ENCODE peak calls at places on chromosomes 4 and X, in four cellular contexts. One of them, this sample, is unnamed.

GRCh38 chr4:169342906-169343560 is 72.3 kb upstream of the SH3RF1 start:
- DNase-seq in left colon: no peak
- DNase-seq in activated naive CD8-positive, alpha-beta T cell treated with anti-CD3 and anti-CD28 coated beads, Interleukin-2, amount 50 U/mL, for 24 hours: no peak
- DNase-seq in tibial artery: no peak
- DNase-seq in this sample: no peak

GRCh38 chr4:171308661-171309060 is 504.5 kb upstream of the GALNTL6 start:
- DNase-seq in activated naive CD8-positive, alpha-beta T cell treated with anti-CD3 and anti-CD28 coated beads, Interleukin-2, amount 50 U/mL, for 24 hours: no peak
- DNase-seq in tibial artery: no peak
- DNase-seq in left colon: no peak
- DNase-seq in this sample: no peak

GRCh38 chrX:54495814-54496516 is at the start of gene FGD1:
- DNase-seq in left colon: peak; percentile 68
- DNase-seq in tibial artery: peak; percentile 86
- DNase-seq in activated naive CD8-positive, alpha-beta T cell treated with anti-CD3 and anti-CD28 coated beads, Interleukin-2, amount 50 U/mL, for 24 hours: peak; percentile 52
- DNase-seq in this sample: peak; percentile 52

GRCh38 chrX:117851025-117851424 is 265.6 kb downstream of the KLHL13 start:
- DNase-seq in activated naive CD8-positive, alpha-beta T cell treated with anti-CD3 and anti-CD28 coated beads, Interleukin-2, amount 50 U/mL, for 24 hours: no peak
- DNase-seq in tibial artery: no peak
- DNase-seq in left colon: no peak
- DNase-seq in this sample: no peak

GRCh38 chr4:18077808-18078207 is 56.3 kb upstream of the LCORL start:
- DNase-seq in left colon: no peak
- DNase-seq in activated naive CD8-positive, alpha-beta T cell treated with anti-CD3 and anti-CD28 coated beads, Interleukin-2, amount 50 U/mL, for 24 hours: no peak
- DNase-seq in tibial artery: no peak
- DNase-seq in this sample: no peak

GRCh38 chrX:10110984-10111363 is 45.8 kb upstream of the CLCN4 start:
- DNase-seq in tibial artery: no peak
- DNase-seq in activated naive CD8-positive, alpha-beta T cell treated with anti-CD3 and anti-CD28 coated beads, Interleukin-2, amount 50 U/mL, for 24 hours: peak; percentile 59
- DNase-seq in left colon: no peak
- DNase-seq in this sample: no peak

GRCh38 chr4:67727124-67727850 is 26.3 kb upstream of the UBA6 start:
- DNase-seq in left colon: no peak
- DNase-seq in tibial artery: no peak
- DNase-seq in activated naive CD8-positive, alpha-beta T cell treated with anti-CD3 and anti-CD28 coated beads, Interleukin-2, amount 50 U/mL, for 24 hours: no peak
- DNase-seq in this sample: no peak

GRCh38 chr4:39342731-39343130 is 23.4 kb downstream of the RFC1 start:
- DNase-seq in activated naive CD8-positive, alpha-beta T cell treated with anti-CD3 and anti-CD28 coated beads, Interleukin-2, amount 50 U/mL, for 24 hours: no peak
- DNase-seq in left colon: no peak
- DNase-seq in tibial artery: no peak
- DNase-seq in this sample: no peak

GRCh38 chr4:114037981-114038380 is 58.5 kb upstream of the ARSJ start:
- DNase-seq in left colon: no peak
- DNase-seq in activated naive CD8-positive, alpha-beta T cell treated with anti-CD3 and anti-CD28 coated beads, Interleukin-2, amount 50 U/mL, for 24 hours: no peak
- DNase-seq in tibial artery: no peak
- DNase-seq in this sample: no peak

GRCh38 chrX:72080150-72080549 is 51.6 kb downstream of the RTL5 start:
- DNase-seq in left colon: no peak
- DNase-seq in tibial artery: no peak
- DNase-seq in activated naive CD8-positive, alpha-beta T cell treated with anti-CD3 and anti-CD28 coated beads, Interleukin-2, amount 50 U/mL, for 24 hours: no peak
- DNase-seq in this sample: no peak

GRCh38 chrX:115350696-115351408 is 61.3 kb downstream of the LUZP4 start:
- DNase-seq in activated naive CD8-positive, alpha-beta T cell treated with anti-CD3 and anti-CD28 coated beads, Interleukin-2, amount 50 U/mL, for 24 hours: no peak
- DNase-seq in tibial artery: no peak
- DNase-seq in left colon: no peak
- DNase-seq in this sample: no peak

GRCh38 chr4:17447056-17447455 is 64.8 kb downstream of the QDPR start:
- DNase-seq in activated naive CD8-positive, alpha-beta T cell treated with anti-CD3 and anti-CD28 coated beads, Interleukin-2, amount 50 U/mL, for 24 hours: no peak
- DNase-seq in tibial artery: no peak
- DNase-seq in left colon: no peak
- DNase-seq in this sample: no peak

GRCh38 chrX:21528076-21528475 is 130.1 kb downstream of the KLHL34 start:
- DNase-seq in activated naive CD8-positive, alpha-beta T cell treated with anti-CD3 and anti-CD28 coated beads, Interleukin-2, amount 50 U/mL, for 24 hours: no peak
- DNase-seq in left colon: no peak
- DNase-seq in tibial artery: no peak
- DNase-seq in this sample: no peak

GRCh38 chrX:51420610-51421009 is 75.8 kb downstream of the NUDT11 start:
- DNase-seq in tibial artery: no peak
- DNase-seq in activated naive CD8-positive, alpha-beta T cell treated with anti-CD3 and anti-CD28 coated beads, Interleukin-2, amount 50 U/mL, for 24 hours: peak; percentile 5
- DNase-seq in left colon: no peak
- DNase-seq in this sample: peak; percentile 17

GRCh38 chr4:164438321-164438720 is 315.6 kb upstream of the SMIM31 start:
- DNase-seq in activated naive CD8-positive, alpha-beta T cell treated with anti-CD3 and anti-CD28 coated beads, Interleukin-2, amount 50 U/mL, for 24 hours: no peak
- DNase-seq in left colon: no peak
- DNase-seq in tibial artery: no peak
- DNase-seq in this sample: no peak

GRCh38 chr4:131091896-131092295 is 1995.9 kb downstream of the C4orf33 start:
- DNase-seq in left colon: no peak
- DNase-seq in tibial artery: no peak
- DNase-seq in activated naive CD8-positive, alpha-beta T cell treated with anti-CD3 and anti-CD28 coated beads, Interleukin-2, amount 50 U/mL, for 24 hours: no peak
- DNase-seq in this sample: no peak

GRCh38 chr4:149790172-149790907 is 25.3 kb downstream of the IQCM start:
- DNase-seq in activated naive CD8-positive, alpha-beta T cell treated with anti-CD3 and anti-CD28 coated beads, Interleukin-2, amount 50 U/mL, for 24 hours: no peak
- DNase-seq in tibial artery: no peak
- DNase-seq in left colon: no peak
- DNase-seq in this sample: no peak

GRCh38 chrX:99750721-99751120 is 659.4 kb downstream of the PCDH19 start:
- DNase-seq in tibial artery: no peak
- DNase-seq in left colon: no peak
- DNase-seq in activated naive CD8-positive, alpha-beta T cell treated with anti-CD3 and anti-CD28 coated beads, Interleukin-2, amount 50 U/mL, for 24 hours: no peak
- DNase-seq in this sample: no peak

GRCh38 chr4:14920237-14920636 is 82.0 kb upstream of the CPEB2 start:
- DNase-seq in tibial artery: no peak
- DNase-seq in left colon: no peak
- DNase-seq in activated naive CD8-positive, alpha-beta T cell treated with anti-CD3 and anti-CD28 coated beads, Interleukin-2, amount 50 U/mL, for 24 hours: no peak
- DNase-seq in this sample: no peak

GRCh38 chrX:46319750-46320149 is 225.5 kb downstream of the ZNF674 start:
- DNase-seq in left colon: no peak
- DNase-seq in activated naive CD8-positive, alpha-beta T cell treated with anti-CD3 and anti-CD28 coated beads, Interleukin-2, amount 50 U/mL, for 24 hours: no peak
- DNase-seq in tibial artery: no peak
- DNase-seq in this sample: no peak

GRCh38 chrX:40154229-40154852 is 56.6 kb upstream of the BCOR start:
- DNase-seq in left colon: no peak
- DNase-seq in activated naive CD8-positive, alpha-beta T cell treated with anti-CD3 and anti-CD28 coated beads, Interleukin-2, amount 50 U/mL, for 24 hours: no peak
- DNase-seq in tibial artery: peak; percentile 75
- DNase-seq in this sample: no peak

GRCh38 chrX:65689377-65689776 is 21.9 kb downstream of the MSN start:
- DNase-seq in activated naive CD8-positive, alpha-beta T cell treated with anti-CD3 and anti-CD28 coated beads, Interleukin-2, amount 50 U/mL, for 24 hours: no peak
- DNase-seq in left colon: no peak
- DNase-seq in tibial artery: no peak
- DNase-seq in this sample: no peak

GRCh38 chrX:132504417-132504816 is 15.6 kb upstream of the MBNL3 start:
- DNase-seq in tibial artery: no peak
- DNase-seq in left colon: no peak
- DNase-seq in activated naive CD8-positive, alpha-beta T cell treated with anti-CD3 and anti-CD28 coated beads, Interleukin-2, amount 50 U/mL, for 24 hours: no peak
- DNase-seq in this sample: no peak

GRCh38 chr4:128810871-128811570 is 1.5 kb downstream of the JADE1 start:
- DNase-seq in activated naive CD8-positive, alpha-beta T cell treated with anti-CD3 and anti-CD28 coated beads, Interleukin-2, amount 50 U/mL, for 24 hours: peak; percentile 80
- DNase-seq in tibial artery: peak; percentile 91
- DNase-seq in left colon: peak; percentile 79
- DNase-seq in this sample: peak; percentile 82

GRCh38 chrX:129523076-129524055 is at the start of gene SMARCA1:
- DNase-seq in left colon: peak; percentile 36
- DNase-seq in tibial artery: peak; percentile 63
- DNase-seq in activated naive CD8-positive, alpha-beta T cell treated with anti-CD3 and anti-CD28 coated beads, Interleukin-2, amount 50 U/mL, for 24 hours: no peak
- DNase-seq in this sample: peak; percentile 36

GRCh38 chr4:2102045-2102883 is 43.1 kb downstream of the NAT8L start:
- DNase-seq in left colon: no peak
- DNase-seq in activated naive CD8-positive, alpha-beta T cell treated with anti-CD3 and anti-CD28 coated beads, Interleukin-2, amount 50 U/mL, for 24 hours: no peak
- DNase-seq in tibial artery: no peak
- DNase-seq in this sample: no peak

GRCh38 chr4:4766570-4766969 is 92.9 kb upstream of the MSX1 start:
- DNase-seq in left colon: no peak
- DNase-seq in activated naive CD8-positive, alpha-beta T cell treated with anti-CD3 and anti-CD28 coated beads, Interleukin-2, amount 50 U/mL, for 24 hours: no peak
- DNase-seq in tibial artery: no peak
- DNase-seq in this sample: no peak

GRCh38 chr4:186669159-186669720 is 54.4 kb downstream of the FAT1 start:
- DNase-seq in left colon: no peak
- DNase-seq in activated naive CD8-positive, alpha-beta T cell treated with anti-CD3 and anti-CD28 coated beads, Interleukin-2, amount 50 U/mL, for 24 hours: no peak
- DNase-seq in tibial artery: peak; percentile 87
- DNase-seq in this sample: peak; percentile 50

GRCh38 chrX:21738145-21738949 is 19.6 kb downstream of the SMPX start:
- DNase-seq in tibial artery: no peak
- DNase-seq in activated naive CD8-positive, alpha-beta T cell treated with anti-CD3 and anti-CD28 coated beads, Interleukin-2, amount 50 U/mL, for 24 hours: no peak
- DNase-seq in left colon: no peak
- DNase-seq in this sample: no peak

GRCh38 chrX:86148024-86148511 is at the start of gene DACH2:
- DNase-seq in left colon: peak; percentile 60
- DNase-seq in activated naive CD8-positive, alpha-beta T cell treated with anti-CD3 and anti-CD28 coated beads, Interleukin-2, amount 50 U/mL, for 24 hours: peak; percentile 31
- DNase-seq in tibial artery: peak; percentile 74
- DNase-seq in this sample: peak; percentile 75

GRCh38 chr4:87071401-87071800 is 136.6 kb downstream of the AFF1 start:
- DNase-seq in tibial artery: no peak
- DNase-seq in left colon: no peak
- DNase-seq in activated naive CD8-positive, alpha-beta T cell treated with anti-CD3 and anti-CD28 coated beads, Interleukin-2, amount 50 U/mL, for 24 hours: no peak
- DNase-seq in this sample: no peak

GRCh38 chr4:76783836-76784235 is 114.1 kb downstream of the SOWAHB start:
- DNase-seq in tibial artery: no peak
- DNase-seq in activated naive CD8-positive, alpha-beta T cell treated with anti-CD3 and anti-CD28 coated beads, Interleukin-2, amount 50 U/mL, for 24 hours: no peak
- DNase-seq in left colon: no peak
- DNase-seq in this sample: no peak

GRCh38 chr4:174217273-174218126 is 66.0 kb downstream of the FBXO8 start:
- DNase-seq in activated naive CD8-positive, alpha-beta T cell treated with anti-CD3 and anti-CD28 coated beads, Interleukin-2, amount 50 U/mL, for 24 hours: no peak
- DNase-seq in left colon: no peak
- DNase-seq in tibial artery: no peak
- DNase-seq in this sample: no peak

GRCh38 chrX:68083510-68083909 is 349.8 kb downstream of the OPHN1 start:
- DNase-seq in activated naive CD8-positive, alpha-beta T cell treated with anti-CD3 and anti-CD28 coated beads, Interleukin-2, amount 50 U/mL, for 24 hours: no peak
- DNase-seq in left colon: no peak
- DNase-seq in tibial artery: no peak
- DNase-seq in this sample: no peak

GRCh38 chrX:49846004-49846403 is 16.9 kb downstream of the PAGE4 start:
- DNase-seq in tibial artery: no peak
- DNase-seq in activated naive CD8-positive, alpha-beta T cell treated with anti-CD3 and anti-CD28 coated beads, Interleukin-2, amount 50 U/mL, for 24 hours: no peak
- DNase-seq in left colon: no peak
- DNase-seq in this sample: no peak

GRCh38 chr4:86338521-86338920 is 21.3 kb downstream of the MAPK10 start:
- DNase-seq in tibial artery: no peak
- DNase-seq in activated naive CD8-positive, alpha-beta T cell treated with anti-CD3 and anti-CD28 coated beads, Interleukin-2, amount 50 U/mL, for 24 hours: no peak
- DNase-seq in left colon: no peak
- DNase-seq in this sample: no peak

GRCh38 chr4:127965803-127966175 is 583 bp downstream of the ABHD18 start:
- DNase-seq in left colon: peak; percentile 66
- DNase-seq in tibial artery: peak; percentile 71
- DNase-seq in activated naive CD8-positive, alpha-beta T cell treated with anti-CD3 and anti-CD28 coated beads, Interleukin-2, amount 50 U/mL, for 24 hours: peak; percentile 72
- DNase-seq in this sample: peak; percentile 35

This sample was measured in prostate gland.